ENCODE peak calls at places on chromosomes 4 and X, in four cellular contexts. One of them, this sample, is unnamed.
A peak's percentile ranks its signal among the peaks of the same experiment; 100 is the strongest.

GRCh38 chr4:128455480-128455879 is 167.9 kb upstream of the PGRMC2 start:
- DNase-seq in GM12878: no peak
- DNase-seq in K562: no peak
- DNase-seq in SK-N-SH: no peak
- DNase-seq in this sample: no peak

GRCh38 chr4:56844817-56845580 is 23.5 kb upstream of the SPINK2 start:
- DNase-seq in GM12878: no peak
- DNase-seq in SK-N-SH: no peak
- DNase-seq in K562: no peak
- DNase-seq in this sample: no peak

GRCh38 chr4:152063301-152064235 is 302.8 kb upstream of the GATB start:
- DNase-seq in GM12878: no peak
- DNase-seq in SK-N-SH: peak; percentile 75
- DNase-seq in K562: peak; percentile 6
- DNase-seq in this sample: no peak

GRCh38 chrX:3393581-3394111 is 47.2 kb upstream of the MXRA5 start:
- DNase-seq in SK-N-SH: no peak
- DNase-seq in GM12878: no peak
- DNase-seq in K562: no peak
- DNase-seq in this sample: no peak

GRCh38 chr4:13264126-13264525 is 220.0 kb downstream of the RAB28 start:
- DNase-seq in SK-N-SH: no peak
- DNase-seq in K562: no peak
- DNase-seq in GM12878: no peak
- DNase-seq in this sample: no peak

GRCh38 chr4:165208322-165208652 is 926 bp downstream of the KLHL2 start:
- DNase-seq in K562: no peak
- DNase-seq in GM12878: no peak
- DNase-seq in SK-N-SH: no peak
- DNase-seq in this sample: no peak

GRCh38 chr4:101439926-101440325 is 92.6 kb upstream of the PPP3CA start:
- DNase-seq in GM12878: no peak
- DNase-seq in SK-N-SH: no peak
- DNase-seq in K562: no peak
- DNase-seq in this sample: no peak

GRCh38 chr4:140150636-140150885 is 3.4 kb downstream of the MAML3 start:
- DNase-seq in GM12878: no peak
- DNase-seq in K562: peak; percentile 70
- DNase-seq in SK-N-SH: no peak
- DNase-seq in this sample: no peak

GRCh38 chr4:73735231-73735630 is 5.1 kb upstream of the CXCL8 start:
- DNase-seq in K562: peak; percentile 29
- DNase-seq in SK-N-SH: no peak
- DNase-seq in GM12878: peak; percentile 79
- DNase-seq in this sample: no peak

GRCh38 chrX:15973299-15973698 is 118.7 kb upstream of the AP1S2 start:
- DNase-seq in GM12878: peak; percentile 26
- DNase-seq in K562: peak; percentile 61
- DNase-seq in SK-N-SH: peak; percentile 12
- DNase-seq in this sample: peak; percentile 16

GRCh38 chr4:171714791-171715454 is 98.3 kb upstream of the GALNTL6 start:
- DNase-seq in SK-N-SH: no peak
- DNase-seq in K562: no peak
- DNase-seq in GM12878: no peak
- DNase-seq in this sample: no peak

GRCh38 chr4:178937130-178937529 is 1494.9 kb upstream of the AGA start:
- DNase-seq in GM12878: no peak
- DNase-seq in K562: no peak
- DNase-seq in SK-N-SH: no peak
- DNase-seq in this sample: no peak

GRCh38 chr4:16206301-16206700 is 20.0 kb downstream of the TAPT1 start:
- DNase-seq in SK-N-SH: no peak
- DNase-seq in K562: no peak
- DNase-seq in GM12878: no peak
- DNase-seq in this sample: no peak

GRCh38 chr4:187302456-187302855 is 578.8 kb upstream of the FAT1 start:
- DNase-seq in GM12878: no peak
- DNase-seq in K562: no peak
- DNase-seq in SK-N-SH: no peak
- DNase-seq in this sample: no peak
- TF ChIP-seq NFIC in GM12878: no peak
- TF ChIP-seq NFIC in K562: no peak
- TF ChIP-seq NFIC in SK-N-SH: no peak
- TF ChIP-seq NFIC in this sample: no peak

GRCh38 chr4:2285665-2286381 is 23.9 kb upstream of the MXD4 start:
- DNase-seq in GM12878: no peak
- DNase-seq in SK-N-SH: no peak
- DNase-seq in K562: no peak
- DNase-seq in this sample: no peak

GRCh38 chr4:2284161-2284933 is 22.4 kb upstream of the MXD4 start:
- DNase-seq in K562: no peak
- DNase-seq in GM12878: no peak
- DNase-seq in SK-N-SH: no peak
- DNase-seq in this sample: no peak

GRCh38 chr4:2286904-2287593 is 25.1 kb upstream of the MXD4 start:
- DNase-seq in GM12878: no peak
- DNase-seq in SK-N-SH: no peak
- DNase-seq in K562: no peak
- DNase-seq in this sample: no peak

GRCh38 chr4:2283199-2283711 is 21.3 kb upstream of the MXD4 start:
- DNase-seq in GM12878: no peak
- DNase-seq in SK-N-SH: no peak
- DNase-seq in K562: no peak
- DNase-seq in this sample: no peak

GRCh38 chr4:2284934-2285664 is 23.2 kb upstream of the MXD4 start:
- DNase-seq in GM12878: no peak
- DNase-seq in SK-N-SH: no peak
- DNase-seq in K562: no peak
- DNase-seq in this sample: no peak
- TF ChIP-seq NFIC in GM12878: no peak
- TF ChIP-seq NFIC in SK-N-SH: no peak
- TF ChIP-seq NFIC in K562: no peak
- TF ChIP-seq NFIC in this sample: no peak

DNA sequence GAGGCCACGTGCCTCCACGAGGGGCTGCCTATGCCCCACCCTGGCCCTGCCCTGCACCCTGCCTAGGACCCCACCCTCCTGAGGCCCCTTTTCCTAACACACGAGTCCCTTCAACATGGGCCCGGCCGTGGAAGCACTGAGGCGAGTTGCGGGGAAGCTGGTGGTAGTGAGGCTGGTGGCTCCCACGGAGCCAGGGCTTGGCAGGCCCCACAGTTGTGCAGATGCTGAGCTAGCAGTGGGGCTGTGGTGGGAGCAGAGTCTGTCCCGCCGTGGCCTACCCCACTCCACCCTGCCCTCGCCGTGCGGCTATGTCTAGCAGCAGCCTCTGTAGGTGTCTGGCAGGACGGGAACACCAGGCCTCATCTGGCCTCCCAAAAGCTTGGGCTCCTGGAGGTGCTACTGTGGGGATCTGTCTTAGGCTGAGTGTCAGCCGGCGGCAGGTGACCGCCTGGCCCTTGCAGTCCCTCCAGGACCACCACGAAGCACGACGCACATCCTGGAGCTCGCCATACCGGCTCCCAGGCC is 18.8 kb downstream of the TACC3 start:
- DNase-seq in SK-N-SH: no peak
- DNase-seq in GM12878: no peak
- DNase-seq in K562: no peak
- DNase-seq in this sample: no peak
- TF ChIP-seq NFIC in SK-N-SH: no peak
- TF ChIP-seq NFIC in GM12878: no peak
- TF ChIP-seq NFIC in K562: no peak
- TF ChIP-seq NFIC in this sample: no peak

DNA sequence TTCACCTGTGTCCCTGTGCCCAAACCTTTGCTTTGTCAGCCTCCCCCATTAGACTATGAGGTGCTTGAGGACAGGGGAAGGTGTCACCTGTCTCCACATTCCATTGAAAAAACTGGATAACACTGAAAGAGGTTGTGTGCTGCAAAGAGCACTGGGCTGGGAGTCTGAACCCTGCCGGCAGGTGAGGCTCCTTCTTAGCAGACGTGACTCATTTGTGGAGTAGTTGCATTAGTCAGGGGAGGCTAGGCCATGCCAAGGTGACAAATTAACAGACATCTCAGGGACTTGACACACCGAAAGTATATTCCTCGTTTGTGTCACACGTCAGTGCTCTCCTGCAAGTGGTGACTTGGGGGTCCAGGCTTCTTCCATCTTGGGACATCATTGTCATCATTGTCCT is 95.9 kb upstream of the STX18 start:
- DNase-seq in GM12878: peak; percentile 33
- DNase-seq in K562: no peak
- DNase-seq in SK-N-SH: no peak
- DNase-seq in this sample: no peak
- TF ChIP-seq NFIC in GM12878: no peak
- TF ChIP-seq NFIC in K562: no peak
- TF ChIP-seq NFIC in SK-N-SH: no peak
- TF ChIP-seq NFIC in this sample: no peak

DNA sequence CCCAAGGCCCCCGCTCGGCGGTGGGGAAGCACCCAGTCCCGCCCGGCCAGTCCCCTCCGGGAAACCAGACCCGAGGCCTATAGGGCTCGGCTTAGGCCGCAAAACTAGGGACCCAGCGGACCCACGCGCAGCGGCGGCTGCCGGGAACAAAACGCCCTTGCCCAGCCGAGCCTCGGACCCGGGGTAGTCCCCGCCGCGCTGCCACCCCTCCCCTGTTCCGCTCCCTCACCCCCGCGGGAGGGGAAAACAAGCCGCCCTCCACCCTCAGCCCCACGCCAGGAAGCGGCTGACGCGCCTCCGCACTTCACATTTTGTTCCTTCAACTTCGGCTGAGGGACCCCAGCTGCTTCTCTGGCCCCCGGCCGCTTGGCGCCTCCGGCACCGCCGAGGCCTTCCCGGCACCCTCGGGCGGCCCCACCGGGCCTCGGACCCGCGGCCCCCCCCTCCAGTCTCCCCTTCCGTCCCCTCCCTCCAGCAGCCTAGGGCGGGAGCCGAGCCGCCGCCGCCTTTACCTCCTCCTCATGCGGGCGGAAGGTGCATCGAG is 694 bp downstream of the PDS5A start:
- DNase-seq in K562: no peak
- DNase-seq in GM12878: no peak
- DNase-seq in SK-N-SH: no peak
- DNase-seq in this sample: no peak
- TF ChIP-seq NFIC in K562: no peak
- TF ChIP-seq NFIC in GM12878: no peak
- TF ChIP-seq NFIC in SK-N-SH: no peak
- TF ChIP-seq NFIC in this sample: no peak

GRCh38 chrX:47571896-47572295 is 10.3 kb upstream of the TIMP1 start:
- DNase-seq in GM12878: no peak
- DNase-seq in SK-N-SH: no peak
- DNase-seq in K562: no peak
- DNase-seq in this sample: no peak

GRCh38 chrX:47574609-47575325 is 7.5 kb upstream of the TIMP1 start:
- DNase-seq in GM12878: no peak
- DNase-seq in K562: no peak
- DNase-seq in SK-N-SH: no peak
- DNase-seq in this sample: no peak

GRCh38 chrX:47574096-47574553 is 8.1 kb upstream of the TIMP1 start:
- DNase-seq in GM12878: no peak
- DNase-seq in SK-N-SH: no peak
- DNase-seq in K562: no peak
- DNase-seq in this sample: no peak

GRCh38 chrX:47572773-47573333 is 9.4 kb upstream of the TIMP1 start:
- DNase-seq in SK-N-SH: no peak
- DNase-seq in GM12878: no peak
- DNase-seq in K562: peak; percentile 28
- DNase-seq in this sample: no peak

GRCh38 chrX:47573334-47574095 is 8.7 kb upstream of the TIMP1 start:
- DNase-seq in SK-N-SH: no peak
- DNase-seq in GM12878: no peak
- DNase-seq in K562: no peak
- DNase-seq in this sample: no peak
- TF ChIP-seq NFIC in SK-N-SH: no peak
- TF ChIP-seq NFIC in GM12878: no peak
- TF ChIP-seq NFIC in K562: peak; percentile 5
- TF ChIP-seq NFIC in this sample: no peak

DNA sequence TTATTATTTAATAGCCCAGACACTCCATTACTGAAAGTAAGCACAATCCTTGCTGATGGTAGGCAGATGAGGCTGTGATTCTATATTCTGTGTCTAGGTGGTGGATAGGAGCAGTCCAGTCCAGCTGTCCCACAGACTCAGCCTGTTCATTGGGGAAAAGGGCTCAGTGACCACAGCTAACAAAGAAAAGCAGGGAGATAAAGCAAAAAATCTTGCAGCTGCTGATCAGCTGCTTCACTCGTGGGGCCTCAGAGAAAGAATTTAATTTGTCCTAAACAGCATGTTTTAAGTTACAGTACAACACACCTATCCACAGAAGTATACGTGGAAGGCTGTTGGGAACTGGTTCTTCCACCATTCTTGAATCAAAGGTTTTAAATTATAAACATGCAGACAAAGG is 40.7 kb upstream of the ANK2 start:
- DNase-seq in GM12878: no peak
- DNase-seq in K562: no peak
- DNase-seq in SK-N-SH: no peak
- DNase-seq in this sample: no peak
- TF ChIP-seq NFIC in GM12878: no peak
- TF ChIP-seq NFIC in K562: no peak
- TF ChIP-seq NFIC in SK-N-SH: no peak
- TF ChIP-seq NFIC in this sample: no peak

DNA sequence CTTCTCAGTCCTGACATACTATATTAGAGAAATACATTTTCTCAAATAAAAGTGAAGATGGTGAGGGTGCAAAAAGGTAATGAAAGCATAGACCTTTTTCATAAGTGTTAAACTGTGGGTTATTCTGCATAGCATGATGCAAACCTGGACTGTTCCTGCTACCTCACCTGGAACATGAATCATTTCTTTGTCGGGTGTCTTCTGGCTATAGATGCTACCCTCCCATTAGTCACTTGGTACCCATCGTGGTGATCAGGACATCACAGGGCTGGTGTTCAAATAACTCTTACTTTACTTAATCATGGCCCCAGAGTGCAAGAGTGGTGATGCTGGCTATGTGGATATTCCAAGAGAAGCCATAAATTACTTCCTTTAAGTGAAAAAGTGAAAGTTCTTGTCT is 264.7 kb upstream of the AGA start:
- DNase-seq in K562: no peak
- DNase-seq in SK-N-SH: no peak
- DNase-seq in GM12878: no peak
- DNase-seq in this sample: no peak
- TF ChIP-seq NFIC in K562: no peak
- TF ChIP-seq NFIC in SK-N-SH: no peak
- TF ChIP-seq NFIC in GM12878: no peak
- TF ChIP-seq NFIC in this sample: no peak

GRCh38 chr4:176534566-176534965 is 214.8 kb downstream of the SPCS3 start:
- DNase-seq in GM12878: no peak
- DNase-seq in SK-N-SH: no peak
- DNase-seq in K562: no peak
- DNase-seq in this sample: no peak
- TF ChIP-seq NFIC in GM12878: no peak
- TF ChIP-seq NFIC in SK-N-SH: no peak
- TF ChIP-seq NFIC in K562: no peak
- TF ChIP-seq NFIC in this sample: no peak